ENCODE peak calls at places on chromosomes 6 and 20, in four cellular contexts. G, L, N and M are unnamed samples.

GRCh38 chr6:53347921-53348435 is 772 bp downstream of the ELOVL5 start:
- DNase-seq in G (peak; percentile 81), N (peak; percentile 86), L (peak; percentile 69), M (peak; percentile 70)

GRCh38 chr20:19673575-19673974 is 84.5 kb upstream of the RIN2 start:
- DNase-seq in L (no peak), G (no peak), N (no peak), M (no peak)

GRCh38 chr20:48698507-48699267 is 129.1 kb downstream of the PREX1 start:
- DNase-seq in N (peak; percentile 33), L (no peak), G (no peak), M (no peak)

GRCh38 chr20:955111-955510 is 39.0 kb upstream of the ANGPT4 start:
- DNase-seq in N (no peak), L (no peak), G (no peak), M (no peak)

GRCh38 chr6:34536251-34536958 is 19.7 kb downstream of the SPDEF start:
- DNase-seq in G (no peak), N (no peak), L (no peak), M (no peak)

GRCh38 chr6:160030103-160030502 is 61.2 kb downstream of the IGF2R start:
- DNase-seq in G (peak; percentile 86), L (peak; percentile 33), N (peak; percentile 80), M (peak; percentile 79)

GRCh38 chr6:79604583-79605037 is 26.5 kb upstream of the SH3BGRL2 start:
- DNase-seq in L (no peak), G (peak; percentile 63), N (no peak), M (no peak)

GRCh38 chr6:107628878-107629277 is 139.0 kb downstream of the SOBP start:
- DNase-seq in N (no peak), G (no peak), L (no peak), M (no peak)

GRCh38 chr6:29965873-29966601 is 23.7 kb downstream of the HLA-A start:
- DNase-seq in N (peak; percentile 31), L (peak; percentile 75), G (peak; percentile 61), M (no peak)

GRCh38 chr6:117771403-117771802 is 96.1 kb downstream of the NUS1 start:
- DNase-seq in N (no peak), G (no peak), L (no peak), M (no peak)

GRCh38 chr6:35230950-35231349 is 17.2 kb downstream of the SCUBE3 start:
- DNase-seq in G (no peak), N (no peak), L (no peak), M (no peak)

GRCh38 chr6:38262041-38262440 is 377.7 kb downstream of the BTBD9 start:
- DNase-seq in L (peak; percentile 90), N (no peak), G (peak; percentile 67), M (peak; percentile 35)
- H2AFZ ChIP-seq in L (peak overlapping the region; percentile 62), N (peak overlapping the region; percentile 38), G (no peak overlapping the region), M (peak overlapping the region; percentile 67)

GRCh38 chr20:62219101-62219991 is 732 bp downstream of the HRH3 start:
- DNase-seq in L (no peak), N (peak; percentile 82), G (no peak), M (no peak)
- H2AFZ ChIP-seq in L (no peak overlapping the region), N (no peak overlapping the region), G (no peak overlapping the region), M (peak overlapping the region; percentile 85)

DNA sequence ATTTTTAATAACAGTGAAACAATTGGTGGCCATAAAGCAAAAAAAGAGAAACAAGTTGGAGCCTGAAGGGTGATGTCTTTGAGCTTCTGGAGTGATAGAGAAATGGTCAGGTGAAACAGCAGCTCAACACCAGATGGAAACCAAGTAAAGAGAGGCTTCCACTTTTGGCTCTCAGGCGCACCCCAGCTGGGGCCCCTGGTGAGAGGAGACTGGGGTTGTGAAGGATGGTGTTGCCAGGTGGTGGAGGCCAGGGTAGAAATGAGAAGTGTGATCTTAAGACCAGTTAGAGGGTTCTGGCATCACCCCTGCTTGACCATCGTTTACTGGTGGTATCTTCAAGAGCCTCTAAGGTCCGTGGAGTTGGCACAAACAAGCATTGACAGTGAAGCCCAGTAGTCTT is 126.0 kb upstream of the AKIRIN2 start:
- DNase-seq in N (no peak), L (no peak), G (no peak), M (no peak)
- H2AFZ ChIP-seq in N (no peak overlapping the region), L (no peak overlapping the region), G (no peak overlapping the region), M (no peak overlapping the region)

GRCh38 chr20:3248993-3249347 is 10.0 kb upstream of the SLC4A11 start:
- DNase-seq in L (no peak), G (no peak), N (no peak), M (no peak)
- H2AFZ ChIP-seq in L (peak overlapping the region; percentile 50), G (no peak overlapping the region), N (no peak overlapping the region), M (peak overlapping the region; percentile 24)